ENCODE peak calls at places on chromosomes 5 and 9, in nine cellular contexts. W is GM04503; C is endothelial cell; J is activated CD8-positive, alpha-beta memory T cell treated with anti-CD3 and anti-CD28 coated beads for 4 hours; U is MM.1S; V is activated T-cell treated with anti-CD3 and anti-CD28 coated beads for 1 hour; S is IMR-90; G is iris pigment epithelial cell; D is ELR. I is an unnamed sample.

GRCh38 chr9:82334286-82334685 is 345.7 kb downstream of the SPATA31D1 start:
- DNase-seq in J (no peak), V (no peak), G (peak), U (no peak), C (no peak), W (no peak), D (peak), S (peak), I (no peak)

GRCh38 chr9:131595771-131596743 is 50.7 kb downstream of the PRRT1B start:
- DNase-seq in S (no peak), W (no peak), U (no peak), C (no peak), G (no peak), J (no peak), V (no peak), D (no peak), I (no peak)

GRCh38 chr5:116045821-116046220 is 13.5 kb downstream of the ARL14EPL start:
- DNase-seq in C (no peak), G (no peak), J (no peak), D (no peak), U (no peak), W (no peak), S (no peak), V (no peak), I (no peak)

GRCh38 chr9:98707158-98708102 is 1.3 kb downstream of the GABBR2 start:
- DNase-seq in J (no peak), W (no peak), D (peak), U (peak), V (no peak), C (peak), G (peak), S (peak), I (no peak)

GRCh38 chr9:36932198-36932597 is 101.9 kb downstream of the PAX5 start:
- DNase-seq in W (no peak), D (no peak), V (no peak), U (no peak), S (no peak), G (no peak), C (no peak), J (no peak), I (no peak)

GRCh38 chr5:43040287-43041098 is at the start of gene ANXA2R:
- DNase-seq in C (peak), G (peak), J (peak), W (peak), S (peak), U (peak), D (peak), V (peak), I (peak)

GRCh38 chr9:755454-756381 is 85.8 kb upstream of the DMRT1 start:
- DNase-seq in V (no peak), G (peak), C (no peak), D (peak), W (peak), S (peak), J (no peak), U (no peak), I (no peak)

GRCh38 chr5:142597546-142598337 is 88.1 kb downstream of the FGF1 start:
- DNase-seq in J (no peak), V (no peak), C (no peak), U (no peak), S (peak), D (peak), W (peak), G (peak), I (no peak)

GRCh38 chr9:112629890-112630485 is 87.9 kb downstream of the INIP start:
- DNase-seq in U (no peak), C (no peak), V (no peak), S (no peak), D (no peak), W (no peak), J (no peak), G (no peak), I (no peak)

GRCh38 chr9:135137398-135137832 is 49.9 kb downstream of the OLFM1 start:
- DNase-seq in G (no peak), V (no peak), W (no peak), U (no peak), J (no peak), C (no peak), S (no peak), D (no peak), I (no peak)

GRCh38 chr9:127204771-127205470 is 59.7 kb upstream of the GARNL3 start:
- DNase-seq in V (no peak), J (no peak), U (no peak), G (no peak), D (peak), S (peak), W (no peak), C (no peak), I (no peak)

GRCh38 chr9:116081437-116082110 is 72.0 kb upstream of the PAPPA start:
- DNase-seq in S (no peak), C (no peak), U (no peak), V (no peak), G (no peak), J (no peak), D (no peak), W (no peak), I (no peak)

GRCh38 chr9:134055981-134056461 is 11.8 kb downstream of the BRD3 start:
- DNase-seq in C (no peak), W (peak), S (peak), G (peak), J (no peak), D (peak), U (no peak), V (no peak), I (no peak)

GRCh38 chr5:10674582-10674981 is 86.5 kb downstream of the DAP start:
- DNase-seq in S (no peak), D (no peak), J (no peak), W (no peak), G (no peak), U (no peak), C (no peak), V (no peak), I (no peak)

GRCh38 chr9:14214065-14214684 is 99.8 kb downstream of the NFIB start:
- DNase-seq in J (no peak), D (no peak), G (no peak), W (no peak), V (no peak), U (no peak), S (no peak), C (no peak), I (no peak)

GRCh38 chr9:21812415-21812814 is 10.0 kb downstream of the MTAP start:
- DNase-seq in G (peak), U (no peak), D (peak), V (no peak), S (peak), J (no peak), C (peak), W (no peak), I (no peak)

GRCh38 chr5:39580702-39581498 is 156.1 kb upstream of the DAB2 start:
- DNase-seq in S (peak), J (no peak), C (no peak), V (no peak), D (peak), G (peak), U (no peak), W (peak), I (no peak)

GRCh38 chr9:114086607-114087006 is 8.5 kb upstream of the AMBP start:
- DNase-seq in J (no peak), S (no peak), U (no peak), W (no peak), C (no peak), V (no peak), G (no peak), D (no peak), I (no peak)

GRCh38 chr9:135216666-135217431 is 129.4 kb downstream of the OLFM1 start:
- DNase-seq in G (no peak), W (no peak), D (no peak), S (no peak), V (no peak), J (no peak), U (no peak), C (no peak), I (no peak)